ENCODE peak calls at places on chromosomes 7 and 10, in six cellular contexts. One of them, this sample, is unnamed.

GRCh38 chr10:46245381-46245900 is 41.4 kb upstream of the ANTXRL start:
- DNase-seq in GM12878: no peak
- DNase-seq in HepG2: no peak
- DNase-seq in GM12892: no peak
- DNase-seq in H1: no peak
- DNase-seq in SK-N-SH: no peak
- DNase-seq in this sample: no peak

GRCh38 chr10:74418285-74418872 is 267.4 kb downstream of the ADK start:
- DNase-seq in GM12878: no peak
- DNase-seq in HepG2: no peak
- DNase-seq in SK-N-SH: peak; percentile 45
- DNase-seq in H1: no peak
- DNase-seq in GM12892: no peak
- DNase-seq in this sample: no peak

GRCh38 chr7:104106106-104106505 is 101.7 kb downstream of the ORC5 start:
- DNase-seq in GM12892: no peak
- DNase-seq in SK-N-SH: no peak
- DNase-seq in HepG2: peak; percentile 27
- DNase-seq in GM12878: no peak
- DNase-seq in H1: no peak
- DNase-seq in this sample: no peak

GRCh38 chr7:108358553-108358952 is 97.7 kb downstream of the NRCAM start:
- DNase-seq in H1: peak; percentile 46
- DNase-seq in SK-N-SH: peak; percentile 47
- DNase-seq in GM12878: no peak
- DNase-seq in GM12892: no peak
- DNase-seq in HepG2: peak; percentile 98
- DNase-seq in this sample: no peak

GRCh38 chr10:9012312-9012711 is 957.8 kb downstream of the GATA3 start:
- DNase-seq in H1: no peak
- DNase-seq in HepG2: no peak
- DNase-seq in GM12892: no peak
- DNase-seq in GM12878: no peak
- DNase-seq in SK-N-SH: no peak
- DNase-seq in this sample: no peak

GRCh38 chr10:3054816-3055202 is 12.5 kb upstream of the PFKP start:
- DNase-seq in GM12892: no peak
- DNase-seq in H1: no peak
- DNase-seq in HepG2: no peak
- DNase-seq in GM12878: no peak
- DNase-seq in SK-N-SH: no peak
- DNase-seq in this sample: no peak

GRCh38 chr7:150787321-150788281 is 12.6 kb downstream of the TMEM176B start:
- DNase-seq in HepG2: no peak
- DNase-seq in H1: no peak
- DNase-seq in GM12878: peak; percentile 30
- DNase-seq in GM12892: no peak
- DNase-seq in SK-N-SH: peak; percentile 75
- DNase-seq in this sample: no peak

GRCh38 chr10:5976689-5977470 is 463 bp downstream of the IL15RA start:
- DNase-seq in HepG2: no peak
- DNase-seq in SK-N-SH: no peak
- DNase-seq in H1: no peak
- DNase-seq in GM12892: no peak
- DNase-seq in GM12878: no peak
- DNase-seq in this sample: no peak

GRCh38 chr7:40658731-40659130 is 523.9 kb downstream of the SUGCT start:
- DNase-seq in GM12892: no peak
- DNase-seq in GM12878: no peak
- DNase-seq in H1: no peak
- DNase-seq in HepG2: no peak
- DNase-seq in SK-N-SH: no peak
- DNase-seq in this sample: no peak

GRCh38 chr7:55132890-55133551 is 114.2 kb downstream of the EGFR start:
- DNase-seq in GM12878: no peak
- DNase-seq in SK-N-SH: no peak
- DNase-seq in H1: no peak
- DNase-seq in GM12892: no peak
- DNase-seq in HepG2: peak; percentile 75
- DNase-seq in this sample: no peak

GRCh38 chr7:132355048-132355447 is 221.2 kb downstream of the PLXNA4 start:
- DNase-seq in GM12878: no peak
- DNase-seq in SK-N-SH: peak; percentile 46
- DNase-seq in GM12892: no peak
- DNase-seq in HepG2: no peak
- DNase-seq in H1: no peak
- DNase-seq in this sample: no peak

GRCh38 chr10:26593896-26594295 is 103.6 kb upstream of the PDSS1 start:
- DNase-seq in SK-N-SH: peak; percentile 21
- DNase-seq in HepG2: no peak
- DNase-seq in GM12892: no peak
- DNase-seq in H1: no peak
- DNase-seq in GM12878: no peak
- DNase-seq in this sample: peak; percentile 37

GRCh38 chr7:24340727-24341126 is 56.7 kb downstream of the NPY start:
- DNase-seq in H1: no peak
- DNase-seq in GM12878: no peak
- DNase-seq in GM12892: no peak
- DNase-seq in SK-N-SH: no peak
- DNase-seq in HepG2: no peak
- DNase-seq in this sample: no peak

GRCh38 chr10:132628966-132629900 is 91.6 kb downstream of the INPP5A start:
- DNase-seq in SK-N-SH: no peak
- DNase-seq in HepG2: no peak
- DNase-seq in GM12892: no peak
- DNase-seq in H1: no peak
- DNase-seq in GM12878: no peak
- DNase-seq in this sample: no peak

GRCh38 chr10:132626761-132627735 is 89.5 kb downstream of the INPP5A start:
- DNase-seq in H1: no peak
- DNase-seq in GM12878: no peak
- DNase-seq in HepG2: no peak
- DNase-seq in SK-N-SH: no peak
- DNase-seq in GM12892: no peak
- DNase-seq in this sample: no peak

GRCh38 chr10:132630156-132630555 is 92.6 kb downstream of the INPP5A start:
- DNase-seq in H1: no peak
- DNase-seq in GM12892: no peak
- DNase-seq in HepG2: no peak
- DNase-seq in SK-N-SH: no peak
- DNase-seq in GM12878: no peak
- DNase-seq in this sample: no peak

GRCh38 chr10:132626019-132626760 is 88.6 kb downstream of the INPP5A start:
- DNase-seq in GM12878: no peak
- DNase-seq in HepG2: no peak
- DNase-seq in SK-N-SH: no peak
- DNase-seq in H1: no peak
- DNase-seq in GM12892: no peak
- DNase-seq in this sample: no peak

GRCh38 chr10:132627736-132628512 is 90.3 kb downstream of the INPP5A start:
- DNase-seq in HepG2: no peak
- DNase-seq in GM12892: no peak
- DNase-seq in GM12878: no peak
- DNase-seq in H1: no peak
- DNase-seq in SK-N-SH: peak; percentile 94
- DNase-seq in this sample: no peak
- TF ChIP-seq POLR2AphosphoS5 in HepG2: no peak
- TF ChIP-seq POLR2AphosphoS5 in GM12892: no peak
- TF ChIP-seq POLR2AphosphoS5 in GM12878: no peak
- TF ChIP-seq POLR2AphosphoS5 in H1: no peak
- TF ChIP-seq POLR2AphosphoS5 in SK-N-SH: no peak
- TF ChIP-seq POLR2AphosphoS5 in this sample: no peak

GRCh38 chr7:83681200-83681599 is 32.3 kb upstream of the SEMA3E start:
- DNase-seq in GM12892: no peak
- DNase-seq in HepG2: no peak
- DNase-seq in GM12878: no peak
- DNase-seq in H1: no peak
- DNase-seq in SK-N-SH: no peak
- DNase-seq in this sample: no peak

GRCh38 chr7:83672157-83672556 is 23.2 kb upstream of the SEMA3E start:
- DNase-seq in H1: no peak
- DNase-seq in GM12878: no peak
- DNase-seq in HepG2: no peak
- DNase-seq in GM12892: no peak
- DNase-seq in SK-N-SH: no peak
- DNase-seq in this sample: no peak

DNA sequence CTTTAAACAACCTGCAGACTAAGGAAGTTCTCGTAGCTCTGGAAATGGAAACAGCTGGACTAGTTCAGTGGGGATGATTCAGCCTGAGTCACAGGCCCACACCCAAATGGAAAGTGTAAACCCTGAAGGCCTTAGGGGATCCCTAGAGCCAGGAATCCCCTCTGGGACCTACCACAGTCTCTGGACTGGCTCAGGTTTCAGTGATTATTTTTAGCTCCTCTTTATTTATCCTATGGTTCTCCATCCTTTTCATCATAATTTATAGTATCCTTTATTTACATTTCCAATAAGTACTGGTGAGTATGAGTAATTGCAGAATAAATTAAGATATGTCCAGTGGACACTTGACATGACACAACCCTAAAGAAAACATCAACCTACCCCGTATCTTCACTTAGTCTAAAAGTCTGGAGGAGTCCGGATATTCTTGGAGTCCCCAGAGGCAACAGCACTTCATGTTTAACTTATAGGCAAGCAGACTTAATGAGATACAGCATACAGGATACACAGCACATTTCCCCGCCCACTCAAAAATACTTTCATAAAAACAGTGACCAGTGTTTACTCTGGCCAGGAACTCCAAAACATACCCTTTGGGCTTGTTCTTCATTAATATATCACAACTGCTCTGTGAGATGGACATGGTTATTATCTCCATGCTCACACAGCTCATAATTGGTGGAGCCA is 28.4 kb upstream of the SEMA3E start:
- DNase-seq in SK-N-SH: peak; percentile 24
- DNase-seq in H1: no peak
- DNase-seq in GM12892: no peak
- DNase-seq in HepG2: no peak
- DNase-seq in GM12878: no peak
- DNase-seq in this sample: no peak
- TF ChIP-seq TAF1 in SK-N-SH: no peak
- TF ChIP-seq TAF1 in H1: no peak
- TF ChIP-seq TAF1 in GM12892: no peak
- TF ChIP-seq TAF1 in HepG2: no peak
- TF ChIP-seq TAF1 in GM12878: no peak
- TF ChIP-seq TAF1 in this sample: no peak

GRCh38 chr7:47693161-47693740 is 111.3 kb upstream of the TNS3 start:
- DNase-seq in GM12878: no peak
- DNase-seq in H1: no peak
- DNase-seq in HepG2: no peak
- DNase-seq in GM12892: no peak
- DNase-seq in SK-N-SH: no peak
- DNase-seq in this sample: no peak

GRCh38 chr7:47691974-47692373 is 110.1 kb upstream of the TNS3 start:
- DNase-seq in H1: no peak
- DNase-seq in GM12878: no peak
- DNase-seq in GM12892: no peak
- DNase-seq in SK-N-SH: no peak
- DNase-seq in HepG2: no peak
- DNase-seq in this sample: no peak

GRCh38 chr7:47688311-47689100 is 106.6 kb upstream of the TNS3 start:
- DNase-seq in HepG2: peak; percentile 50
- DNase-seq in GM12892: no peak
- DNase-seq in GM12878: no peak
- DNase-seq in SK-N-SH: no peak
- DNase-seq in H1: no peak
- DNase-seq in this sample: no peak

GRCh38 chr7:47689558-47689957 is 107.6 kb upstream of the TNS3 start:
- DNase-seq in SK-N-SH: no peak
- DNase-seq in GM12892: no peak
- DNase-seq in GM12878: no peak
- DNase-seq in H1: no peak
- DNase-seq in HepG2: no peak
- DNase-seq in this sample: no peak

GRCh38 chr7:47690902-47691558 is 109.1 kb upstream of the TNS3 start:
- DNase-seq in GM12892: no peak
- DNase-seq in SK-N-SH: no peak
- DNase-seq in HepG2: no peak
- DNase-seq in H1: no peak
- DNase-seq in GM12878: no peak
- DNase-seq in this sample: no peak
- TF ChIP-seq POLR2AphosphoS5 in GM12892: no peak
- TF ChIP-seq POLR2AphosphoS5 in SK-N-SH: no peak
- TF ChIP-seq POLR2AphosphoS5 in HepG2: no peak
- TF ChIP-seq POLR2AphosphoS5 in H1: no peak
- TF ChIP-seq POLR2AphosphoS5 in GM12878: no peak
- TF ChIP-seq POLR2AphosphoS5 in this sample: no peak

GRCh38 chr7:158811894-158812293 is 17.4 kb downstream of the ESYT2 start:
- DNase-seq in H1: no peak
- DNase-seq in GM12878: no peak
- DNase-seq in HepG2: no peak
- DNase-seq in GM12892: no peak
- DNase-seq in SK-N-SH: no peak
- DNase-seq in this sample: no peak

GRCh38 chr7:158812684-158813083 is 16.6 kb downstream of the ESYT2 start:
- DNase-seq in HepG2: no peak
- DNase-seq in GM12892: no peak
- DNase-seq in GM12878: no peak
- DNase-seq in H1: no peak
- DNase-seq in SK-N-SH: no peak
- DNase-seq in this sample: no peak

GRCh38 chr7:158810846-158811245 is 18.5 kb downstream of the ESYT2 start:
- DNase-seq in GM12878: no peak
- DNase-seq in HepG2: no peak
- DNase-seq in GM12892: no peak
- DNase-seq in H1: no peak
- DNase-seq in SK-N-SH: no peak
- DNase-seq in this sample: no peak

GRCh38 chr7:158809596-158809995 is 19.7 kb downstream of the ESYT2 start:
- DNase-seq in GM12892: no peak
- DNase-seq in SK-N-SH: no peak
- DNase-seq in HepG2: no peak
- DNase-seq in GM12878: no peak
- DNase-seq in H1: no peak
- DNase-seq in this sample: no peak

DNA sequence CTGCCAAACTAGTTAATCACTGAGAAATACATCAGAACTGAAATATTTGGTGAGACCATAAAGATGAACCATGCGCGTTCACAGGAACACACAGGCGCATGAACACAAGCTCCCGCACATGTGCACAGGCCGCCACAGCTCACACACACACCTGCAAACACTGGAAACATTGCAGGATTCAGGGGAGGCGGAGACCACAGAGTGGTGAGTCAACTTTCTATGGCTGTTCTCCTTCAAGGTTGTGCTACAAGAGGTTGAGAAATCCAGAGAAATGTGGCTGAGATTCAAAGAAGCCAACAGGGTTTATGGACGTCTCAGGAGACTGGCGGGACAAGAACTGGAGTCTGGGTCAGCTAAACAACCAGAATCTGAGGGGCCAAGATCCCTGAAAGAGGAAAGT is 17.8 kb downstream of the ESYT2 start:
- DNase-seq in GM12878: no peak
- DNase-seq in H1: no peak
- DNase-seq in HepG2: no peak
- DNase-seq in SK-N-SH: no peak
- DNase-seq in GM12892: no peak
- DNase-seq in this sample: no peak
- TF ChIP-seq TAF1 in GM12878: no peak
- TF ChIP-seq TAF1 in H1: no peak
- TF ChIP-seq TAF1 in HepG2: no peak
- TF ChIP-seq TAF1 in SK-N-SH: no peak
- TF ChIP-seq TAF1 in GM12892: no peak
- TF ChIP-seq TAF1 in this sample: no peak

GRCh38 chr7:129828078-129828762 is 124.5 kb downstream of the UBE2H start:
- DNase-seq in H1: no peak
- DNase-seq in SK-N-SH: no peak
- DNase-seq in GM12878: no peak
- DNase-seq in HepG2: no peak
- DNase-seq in GM12892: no peak
- DNase-seq in this sample: no peak
- TF ChIP-seq POLR2AphosphoS5 in H1: no peak
- TF ChIP-seq POLR2AphosphoS5 in SK-N-SH: no peak
- TF ChIP-seq POLR2AphosphoS5 in GM12878: no peak
- TF ChIP-seq POLR2AphosphoS5 in HepG2: no peak
- TF ChIP-seq POLR2AphosphoS5 in GM12892: no peak
- TF ChIP-seq POLR2AphosphoS5 in this sample: no peak